ENCODE peak calls at places on chromosomes 1 and 21, in four cellular contexts. D, F, K and B are unnamed samples.

GRCh38 chr1:172411791-172412338 is 8.6 kb upstream of the C1orf105 start:
- DNase-seq in D (no peak), F (no peak), K (no peak), B (no peak)

GRCh38 chr1:16202281-16203210 is 9.9 kb downstream of the ARHGEF19 start:
- DNase-seq in D (no peak), F (no peak), K (no peak), B (no peak)

GRCh38 chr1:49102752-49103151 is 326.1 kb upstream of the BEND5 start:
- DNase-seq in D (no peak), F (no peak), K (no peak), B (no peak)

GRCh38 chr1:88890790-88891317 is 513 bp downstream of the GTF2B start:
- DNase-seq in D (no peak), F (peak), K (no peak), B (no peak)

GRCh38 chr1:61073871-61074270 is 8.5 kb upstream of the NFIA start:
- DNase-seq in D (no peak), F (no peak), K (no peak), B (no peak)

GRCh38 chr21:44916965-44917364 is 3.7 kb downstream of the ITGB2 start:
- DNase-seq in D (no peak), F (no peak), K (no peak), B (no peak)

GRCh38 chr21:35136586-35137254 is 87.6 kb upstream of the RUNX1 start:
- DNase-seq in D (peak), F (no peak), K (no peak), B (peak)

GRCh38 chr21:38619865-38620513 is 121.7 kb upstream of the ERG start:
- DNase-seq in D (no peak), F (no peak), K (no peak), B (no peak)

GRCh38 chr1:243898278-243898677 is 48.2 kb upstream of the AKT3 start:
- DNase-seq in D (no peak), F (no peak), K (no peak), B (no peak)

GRCh38 chr1:44976252-44976651 is 10.1 kb downstream of the EIF2B3 start:
- DNase-seq in D (no peak), F (no peak), K (no peak), B (no peak)

GRCh38 chr21:43600642-43601397 is 58.5 kb downstream of the HSF2BP start:
- DNase-seq in D (no peak), F (peak), K (no peak), B (no peak)

GRCh38 chr1:4152266-4152665 is 252.2 kb upstream of the C1orf174 start:
- DNase-seq in D (no peak), F (no peak), K (no peak), B (no peak)

GRCh38 chr1:202968895-202969295 is 1.8 kb upstream of the CYB5R1 start:
- DNase-seq in D (peak), F (peak), K (peak), B (peak)

GRCh38 chr1:202965441-202965821 is 1.6 kb downstream of the CYB5R1 start:
- DNase-seq in D (no peak), F (no peak), K (no peak), B (no peak)

GRCh38 chr1:202966006-202966904 is 802 bp downstream of the CYB5R1 start:
- DNase-seq in D (no peak), F (no peak), K (no peak), B (no peak)

GRCh38 chr1:202968351-202968750 is 1.3 kb upstream of the CYB5R1 start:
- DNase-seq in D (no peak), F (no peak), K (no peak), B (no peak)

GRCh38 chr1:202967684-202968281 is 726 bp upstream of the CYB5R1 start:
- DNase-seq in D (no peak), F (peak), K (no peak), B (peak)
- TF ChIP-seq ZBTB33 in D (no peak), F (no peak), K (no peak), B (no peak)

DNA sequence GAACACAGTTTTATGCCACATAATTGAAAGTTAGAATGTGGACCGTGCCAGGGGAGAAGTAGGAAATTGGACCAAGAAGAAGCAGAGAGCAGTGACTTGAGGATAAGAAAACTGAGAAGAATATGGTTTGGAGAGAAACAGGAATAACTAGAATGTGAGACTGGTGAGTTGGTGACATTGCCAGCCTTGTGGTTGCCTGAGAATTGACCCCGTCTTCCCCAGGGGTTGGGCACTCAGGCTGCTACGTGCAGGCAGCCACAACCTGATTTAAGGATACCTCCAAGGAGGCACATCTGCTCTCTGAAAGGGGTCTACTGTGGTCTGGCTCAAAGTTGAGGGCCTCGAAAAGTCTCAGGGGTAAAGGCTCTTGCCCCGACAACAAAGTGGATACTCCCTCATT is 112.1 kb upstream of the ARTN start:
- DNase-seq in D (no peak), F (no peak), K (no peak), B (no peak)
- TF ChIP-seq ZBTB33 in D (no peak), F (no peak), K (no peak), B (no peak)

GRCh38 chr21:15495965-15496364 is 233.8 kb upstream of the USP25 start:
- DNase-seq in D (no peak), F (no peak), K (no peak), B (no peak)
- TF ChIP-seq ZBTB33 in D (no peak), F (no peak), K (no peak), B (no peak)

DNA sequence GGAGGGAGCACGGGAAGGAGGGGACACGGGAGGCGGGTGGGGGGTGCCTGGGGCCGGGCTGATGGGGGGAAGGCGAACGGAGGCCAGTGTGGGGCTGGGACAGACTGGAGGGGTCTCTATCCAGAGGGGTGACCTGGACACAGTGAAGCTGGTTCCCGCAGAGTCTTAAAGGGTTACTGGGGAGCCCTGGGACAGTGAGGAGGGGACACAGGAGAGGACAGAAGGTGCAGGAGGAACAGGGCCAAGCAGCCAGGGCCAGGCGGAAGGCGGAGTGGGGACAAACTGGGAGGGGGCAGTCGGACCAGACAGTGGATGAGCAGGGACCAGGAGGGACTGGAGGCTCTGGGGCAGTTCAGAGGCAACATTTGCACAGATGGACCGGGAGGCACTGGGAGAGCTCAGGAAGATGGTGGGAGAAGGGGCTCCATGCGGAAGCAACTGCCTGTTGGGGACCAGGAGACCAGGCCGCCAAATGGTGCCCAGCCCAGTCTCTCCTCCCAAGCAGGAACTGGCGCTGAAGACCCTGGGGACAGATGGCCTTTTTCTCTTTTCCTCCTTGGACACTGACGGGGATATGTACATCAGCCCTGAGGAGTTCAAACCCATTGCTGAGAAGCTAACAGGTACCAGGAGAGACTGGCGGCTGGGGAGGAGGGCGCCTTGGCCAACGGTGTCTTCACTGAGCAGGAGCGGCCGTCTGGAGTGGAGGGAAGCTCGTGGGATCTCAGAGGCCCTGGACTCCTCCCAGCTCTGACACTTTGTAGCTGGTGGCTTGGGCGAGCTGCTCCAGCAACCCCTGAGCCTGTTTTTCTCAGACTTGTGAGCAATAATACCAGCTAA is 765 bp downstream of the SELENON start:
- DNase-seq in D (no peak), F (no peak), K (no peak), B (no peak)
- TF ChIP-seq ZBTB33 in D (no peak), F (no peak), K (no peak), B (peak)

DNA sequence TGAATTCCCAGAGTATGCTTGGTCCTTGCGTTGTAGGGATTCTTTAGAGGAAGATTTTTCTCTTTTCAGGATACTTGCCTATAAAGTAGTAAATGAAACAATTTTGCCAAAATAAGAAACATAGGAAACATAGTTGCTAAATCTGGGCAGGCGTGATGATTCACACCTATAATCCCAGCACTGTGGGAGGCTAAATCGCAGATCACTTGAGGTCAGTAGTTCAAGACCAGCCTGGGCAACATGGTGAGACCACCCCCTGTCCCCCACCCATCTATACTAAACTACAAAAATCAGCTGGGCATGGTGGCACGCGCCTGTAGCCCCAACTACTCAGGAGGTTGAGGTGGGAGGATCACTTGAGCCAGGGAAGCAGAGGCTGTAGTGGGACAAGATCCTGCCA is 4.9 kb downstream of the ARV1 start:
- DNase-seq in D (no peak), F (no peak), K (no peak), B (no peak)
- TF ChIP-seq ZBTB33 in D (no peak), F (no peak), K (no peak), B (no peak)

DNA sequence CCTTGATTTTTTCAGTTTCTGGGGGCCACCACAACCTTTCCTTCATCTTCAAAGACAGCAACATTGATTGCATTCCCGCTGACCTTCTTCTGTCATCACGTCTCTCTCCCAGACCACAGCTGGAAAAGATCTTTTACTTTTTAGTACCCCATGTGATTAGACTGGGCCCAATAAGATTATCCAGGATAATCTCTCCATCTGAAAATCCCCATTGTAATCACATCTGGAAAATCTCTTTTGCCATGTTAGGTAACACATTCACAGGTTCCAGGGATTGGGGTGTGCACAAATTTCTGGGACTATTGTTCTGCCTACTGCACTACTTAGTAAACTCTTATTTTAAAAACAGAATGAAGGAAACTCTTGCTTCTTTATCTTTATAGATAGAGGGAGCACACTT is 47.1 kb upstream of the INSL5 start:
- DNase-seq in D (no peak), F (peak), K (no peak), B (no peak)
- TF ChIP-seq ZBTB33 in D (no peak), F (no peak), K (no peak), B (no peak)

GRCh38 chr1:167563579-167564246 is 10.2 kb upstream of the CREG1 start:
- DNase-seq in D (no peak), F (no peak), K (no peak), B (peak)

GRCh38 chr1:167566766-167567165 is 13.2 kb upstream of the CREG1 start:
- DNase-seq in D (no peak), F (no peak), K (no peak), B (no peak)

GRCh38 chr1:167564592-167564991 is 11.0 kb upstream of the CREG1 start:
- DNase-seq in D (no peak), F (no peak), K (no peak), B (no peak)

GRCh38 chr1:167562697-167563096 is 9.1 kb upstream of the CREG1 start:
- DNase-seq in D (no peak), F (no peak), K (no peak), B (no peak)

GRCh38 chr1:167565922-167566321 is 12.4 kb upstream of the CREG1 start:
- DNase-seq in D (no peak), F (no peak), K (no peak), B (no peak)
- TF ChIP-seq ZBTB33 in D (no peak), F (no peak), K (no peak), B (no peak)

GRCh38 chr1:118949317-118949716 is 38.8 kb downstream of the TBX15 start:
- DNase-seq in D (no peak), F (no peak), K (no peak), B (no peak)

GRCh38 chr1:118948796-118949195 is 39.3 kb downstream of the TBX15 start:
- DNase-seq in D (no peak), F (no peak), K (no peak), B (no peak)

GRCh38 chr1:118947003-118947765 is 41.0 kb downstream of the TBX15 start:
- DNase-seq in D (no peak), F (no peak), K (no peak), B (no peak)

GRCh38 chr1:118948351-118948750 is 39.8 kb downstream of the TBX15 start:
- DNase-seq in D (no peak), F (no peak), K (no peak), B (no peak)

GRCh38 chr1:118947790-118948189 is 40.4 kb downstream of the TBX15 start:
- DNase-seq in D (no peak), F (no peak), K (no peak), B (no peak)
- TF ChIP-seq ZBTB33 in D (no peak), F (no peak), K (no peak), B (no peak)